ENCODE peak calls at places on chromosomes 3 and 15, in ten cellular contexts. Q, R, C, V, B, E, X, Z, Y and S are unnamed samples.
A peak's percentile ranks its signal among the peaks of the same experiment; 100 is the strongest.

GRCh38 chr15:45448516-45448915 is 70.2 kb upstream of the GATM start:
- DNase-seq in Q (no peak), R (no peak), C (no peak), V (no peak), B (no peak), E (no peak), X (no peak), Z (no peak), Y (no peak), S (no peak)

GRCh38 chr3:134338516-134339261 is 35.6 kb downstream of the AMOTL2 start:
- DNase-seq in Q (no peak), R (no peak), C (no peak), V (no peak), B (no peak), E (no peak), X (no peak), Z (no peak), Y (no peak), S (no peak)

GRCh38 chr15:85415779-85416178 is 35.4 kb downstream of the AKAP13 start:
- DNase-seq in Q (no peak), R (no peak), C (no peak), V (no peak), B (no peak), E (no peak), X (no peak), Z (no peak), Y (no peak), S (peak; percentile 3)

GRCh38 chr15:64635486-64635815 is 139.9 kb downstream of the RBPMS2 start:
- DNase-seq in Q (no peak), R (no peak), C (no peak), V (no peak), B (no peak), E (no peak), X (peak; percentile 65), Z (peak; percentile 61), Y (peak; percentile 53), S (peak; percentile 49)

GRCh38 chr3:126130081-126130855 is 46.3 kb upstream of the SLC41A3 start:
- DNase-seq in Q (no peak), R (peak; percentile 37), C (peak; percentile 7), V (peak; percentile 3), B (no peak), E (no peak), X (peak; percentile 41), Z (no peak), Y (no peak), S (no peak)

GRCh38 chr15:100873029-100873677 is 6.5 kb upstream of the ALDH1A3 start:
- DNase-seq in Q (peak; percentile 9), R (no peak), C (no peak), V (peak; percentile 76), B (peak; percentile 79), E (peak; percentile 31), X (peak; percentile 70), Z (peak; percentile 92), Y (peak; percentile 67), S (peak; percentile 57)

GRCh38 chr15:83106994-83107840 is at the start of gene TM6SF1:
- DNase-seq in Q (no peak), R (peak; percentile 64), C (peak; percentile 40), V (peak; percentile 44), B (peak; percentile 24), E (peak; percentile 3), X (peak; percentile 50), Z (no peak), Y (peak; percentile 4), S (no peak)

GRCh38 chr3:52238193-52238760 is 681 bp downstream of the TWF2 start:
- DNase-seq in Q (no peak), R (no peak), C (no peak), V (no peak), B (no peak), E (no peak), X (no peak), Z (no peak), Y (no peak), S (no peak)

GRCh38 chr3:78823434-78823833 is 944.4 kb downstream of the ROBO1 start:
- DNase-seq in Q (no peak), R (no peak), C (no peak), V (no peak), B (no peak), E (no peak), X (no peak), Z (no peak), Y (no peak), S (no peak)

GRCh38 chr15:73323956-73324355 is 44.8 kb downstream of the HCN4 start:
- DNase-seq in Q (no peak), R (no peak), C (no peak), V (no peak), B (no peak), E (no peak), X (no peak), Z (no peak), Y (no peak), S (no peak)

GRCh38 chr3:30779686-30780287 is 114.7 kb downstream of the GADL1 start:
- DNase-seq in Q (no peak), R (no peak), C (no peak), V (peak; percentile 46), B (no peak), E (no peak), X (no peak), Z (no peak), Y (peak; percentile 2), S (no peak)

GRCh38 chr3:9396301-9396631 is 1.1 kb upstream of the SETD5 start:
- DNase-seq in Q (peak; percentile 56), R (no peak), C (no peak), V (peak; percentile 94), B (peak; percentile 75), E (peak; percentile 76), X (no peak), Z (peak; percentile 91), Y (peak; percentile 54), S (peak; percentile 85)

GRCh38 chr3:188631291-188632010 is 477.5 kb downstream of the LPP start:
- DNase-seq in Q (no peak), R (no peak), C (no peak), V (no peak), B (no peak), E (no peak), X (no peak), Z (peak; percentile 17), Y (no peak), S (no peak)

GRCh38 chr3:10459954-10460754 is 45.2 kb downstream of the ATP2B2 start:
- DNase-seq in Q (no peak), R (peak; percentile 64), C (no peak), V (no peak), B (peak; percentile 79), E (peak; percentile 49), X (peak; percentile 71), Z (no peak), Y (no peak), S (no peak)

GRCh38 chr3:84074767-84075166 is 884.0 kb upstream of the CADM2 start:
- DNase-seq in Q (no peak), R (no peak), C (no peak), V (no peak), B (no peak), E (no peak), X (no peak), Z (no peak), Y (no peak), S (no peak)

GRCh38 chr3:167350245-167350862 is 29.7 kb downstream of the ZBBX start:
- DNase-seq in Q (no peak), R (no peak), C (no peak), V (peak; percentile 9), B (peak; percentile 15), E (no peak), X (no peak), Z (no peak), Y (peak; percentile 44), S (no peak)

GRCh38 chr3:45145681-45146614 is at the start of gene CDCP1:
- DNase-seq in Q (no peak), R (no peak), C (no peak), V (peak; percentile 10), B (peak; percentile 39), E (no peak), X (no peak), Z (no peak), Y (peak; percentile 37), S (peak; percentile 73)

GRCh38 chr15:100863406-100864198 is 16.0 kb upstream of the ALDH1A3 start:
- DNase-seq in Q (no peak), R (no peak), C (no peak), V (no peak), B (no peak), E (no peak), X (no peak), Z (no peak), Y (no peak), S (no peak)

GRCh38 chr3:81302045-81302444 is 459.4 kb downstream of the GBE1 start:
- DNase-seq in Q (no peak), R (no peak), C (no peak), V (peak; percentile 68), B (peak; percentile 62), E (no peak), X (no peak), Z (no peak), Y (peak; percentile 17), S (no peak)

GRCh38 chr3:185070491-185071335 is 82.1 kb downstream of the C3orf70 start:
- DNase-seq in Q (no peak), R (no peak), C (no peak), V (peak; percentile 53), B (peak; percentile 49), E (no peak), X (no peak), Z (no peak), Y (no peak), S (peak; percentile 45)

GRCh38 chr3:196174652-196175051 is 36.5 kb downstream of the ZDHHC19 start:
- DNase-seq in Q (no peak), R (no peak), C (no peak), V (no peak), B (no peak), E (no peak), X (no peak), Z (no peak), Y (no peak), S (no peak)

GRCh38 chr3:66011098-66011655 is 27.5 kb downstream of the MAGI1 start:
- DNase-seq in Q (no peak), R (no peak), C (no peak), V (no peak), B (no peak), E (no peak), X (no peak), Z (no peak), Y (no peak), S (no peak)

GRCh38 chr3:71859128-71859519 is 74.2 kb upstream of the PROK2 start:
- DNase-seq in Q (no peak), R (no peak), C (no peak), V (no peak), B (peak; percentile 10), E (no peak), X (no peak), Z (no peak), Y (peak; percentile 55), S (peak; percentile 6)

GRCh38 chr3:50623840-50624474 is 7.0 kb downstream of the MAPKAPK3 start:
- DNase-seq in Q (no peak), R (peak; percentile 83), C (no peak), V (no peak), B (no peak), E (no peak), X (no peak), Z (no peak), Y (no peak), S (no peak)

GRCh38 chr3:134126153-134126552 is 96.4 kb upstream of the SLCO2A1 start:
- DNase-seq in Q (no peak), R (no peak), C (no peak), V (no peak), B (no peak), E (no peak), X (no peak), Z (no peak), Y (no peak), S (no peak)